ENCODE peak calls at places on chromosomes 4 and X, in seven cellular contexts. Q is K562, W is fibroblast of lung, A is heart left ventricle, P is PC-9, K is SJSA1, R is IMR-90. H is an unnamed sample. For H3K36me3 and H3K27me3, the result is how much of the 10 kb centered on the place peaks cover.

GRCh38 chrX:12076046-12076445 is 62.2 kb upstream of the FRMPD4 start:
- DNase-seq in Q (no peak), W (peak), A (no peak), P (no peak), K (no peak), R (peak), H (no peak)

GRCh38 chrX:110311437-110312230 is 6.3 kb downstream of the AMMECR1 start:
- DNase-seq in Q (no peak), W (no peak), A (no peak), P (no peak), K (no peak), R (no peak), H (peak)

GRCh38 chrX:15233416-15234015 is 36.4 kb downstream of the ASB9 start:
- DNase-seq in Q (no peak), W (no peak), A (no peak), P (no peak), K (no peak), R (no peak), H (no peak)

GRCh38 chrX:103613362-103613761 is 5.6 kb downstream of the TCEAL3 start:
- DNase-seq in Q (no peak), W (peak), A (no peak), P (no peak), K (no peak), R (peak), H (no peak)

GRCh38 chr4:139655116-139655515 is 10.5 kb upstream of the MGST2 start:
- DNase-seq in Q (no peak), W (peak), A (no peak), P (peak), K (no peak), R (peak), H (no peak)

GRCh38 chrX:133412246-133412645 is 3.0 kb downstream of the GPC4 start:
- DNase-seq in Q (no peak), W (peak), A (no peak), P (no peak), K (peak), R (peak), H (peak)

GRCh38 chrX:101803451-101803850 is 128.4 kb downstream of the ZMAT1 start:
- DNase-seq in Q (no peak), W (peak), A (no peak), P (no peak), K (no peak), R (peak), H (no peak)

GRCh38 chr4:108651068-108651794 is 832 bp downstream of the OSTC start:
- DNase-seq in Q (peak), W (peak), A (no peak), P (peak), K (no peak), R (peak), H (peak)

GRCh38 chr4:3413675-3414420 is 27.9 kb upstream of the HGFAC start:
- DNase-seq in Q (no peak), W (no peak), A (peak), P (no peak), K (no peak), R (no peak), H (no peak)

GRCh38 chr4:159349332-159349731 is 246.5 kb downstream of the RAPGEF2 start:
- DNase-seq in Q (no peak), W (no peak), A (no peak), P (no peak), K (no peak), R (no peak), H (no peak)

GRCh38 chr4:173494013-173494970 is 35.7 kb downstream of the HAND2 start:
- DNase-seq in Q (peak), W (peak), A (no peak), P (no peak), K (no peak), R (peak), H (peak)

GRCh38 chr4:114180481-114180880 is 201.0 kb upstream of the ARSJ start:
- DNase-seq in Q (no peak), W (peak), A (peak), P (no peak), K (peak), R (peak), H (peak)

GRCh38 chrX:69065451-69065850 is 99.8 kb downstream of the PJA1 start:
- DNase-seq in Q (no peak), W (no peak), A (no peak), P (no peak), K (no peak), R (peak), H (no peak)

GRCh38 chr4:74284074-74284473 is 24.2 kb upstream of the EPGN start:
- DNase-seq in Q (no peak), W (peak), A (no peak), P (peak), K (no peak), R (peak), H (no peak)

GRCh38 chr4:77047037-77047436 is 28.8 kb downstream of the CCNI start:
- DNase-seq in Q (peak), W (peak), A (no peak), P (no peak), K (no peak), R (peak), H (no peak)

GRCh38 chr4:56857601-56858301 is 36.2 kb upstream of the SPINK2 start:
- DNase-seq in Q (no peak), W (no peak), A (no peak), P (no peak), K (no peak), R (no peak), H (no peak)

GRCh38 chrX:9374537-9374936 is 90.3 kb upstream of the TBL1X start:
- DNase-seq in Q (no peak), W (peak), A (no peak), P (peak), K (no peak), R (no peak), H (no peak)

GRCh38 chr4:51923343-51923742 is 80.4 kb downstream of the DCUN1D4 start:
- DNase-seq in Q (no peak), W (no peak), A (no peak), P (no peak), K (no peak), R (no peak), H (no peak)

GRCh38 chr4:51930557-51930956 is 87.6 kb downstream of the DCUN1D4 start:
- DNase-seq in Q (no peak), W (no peak), A (no peak), P (no peak), K (no peak), R (no peak), H (no peak)

GRCh38 chr4:51925307-51925706 is 82.4 kb downstream of the DCUN1D4 start:
- DNase-seq in Q (no peak), W (no peak), A (no peak), P (no peak), K (no peak), R (no peak), H (no peak)
- H3K4me3 ChIP-seq in Q (no peak), W (no peak), A (no peak), P (no peak), K (no peak), R (no peak), H (no peak)

GRCh38 chr4:15068298-15068697 is 66.0 kb downstream of the CPEB2 start:
- DNase-seq in Q (no peak), W (no peak), A (no peak), P (no peak), K (no peak), R (no peak), H (no peak)
- H3K36me3 ChIP-seq in Q (under half), W (under half), A (under half), P (under half), K (under half), R (under half), H (under half)

GRCh38 chrX:72604112-72604511 is 31.5 kb upstream of the HDAC8 start:
- DNase-seq in Q (no peak), W (no peak), A (no peak), P (no peak), K (no peak), R (no peak), H (no peak)
- H3K27me3 ChIP-seq in Q (under half), W (under half), A (under half), P (under half), K (under half), R (under half), H (under half)

GRCh38 chr4:35229021-35229420 is 1015.3 kb downstream of the ARAP2 start:
- DNase-seq in Q (no peak), W (no peak), A (no peak), P (no peak), K (no peak), R (no peak), H (no peak)
- H3K4me3 ChIP-seq in Q (no peak), W (no peak), A (no peak), P (no peak), K (no peak), R (no peak), H (no peak)

GRCh38 chr4:82994834-82995233 is 15.8 kb downstream of the LIN54 start:
- DNase-seq in Q (no peak), W (no peak), A (no peak), P (no peak), K (no peak), R (no peak), H (no peak)

GRCh38 chr4:83002329-83002728 is 8.3 kb downstream of the LIN54 start:
- DNase-seq in Q (no peak), W (no peak), A (no peak), P (no peak), K (no peak), R (no peak), H (no peak)

GRCh38 chr4:82998898-82999297 is 11.7 kb downstream of the LIN54 start:
- DNase-seq in Q (no peak), W (no peak), A (no peak), P (no peak), K (no peak), R (no peak), H (no peak)
- H3K36me3 ChIP-seq in Q (under half), W (under half), A (under half), P (under half), K (under half), R (under half), H (under half)

GRCh38 chr4:6417516-6417915 is 54.9 kb downstream of the PPP2R2C start:
- DNase-seq in Q (no peak), W (no peak), A (no peak), P (no peak), K (no peak), R (no peak), H (no peak)

GRCh38 chr4:6416518-6417286 is 55.7 kb downstream of the PPP2R2C start:
- DNase-seq in Q (no peak), W (no peak), A (no peak), P (no peak), K (no peak), R (no peak), H (no peak)

GRCh38 chr4:6418193-6418755 is 54.1 kb downstream of the PPP2R2C start:
- DNase-seq in Q (no peak), W (no peak), A (no peak), P (no peak), K (no peak), R (no peak), H (no peak)

GRCh38 chr4:6415306-6415705 is 57.1 kb downstream of the PPP2R2C start:
- DNase-seq in Q (no peak), W (no peak), A (no peak), P (no peak), K (no peak), R (no peak), H (no peak)

GRCh38 chr4:6414578-6414977 is 57.8 kb downstream of the PPP2R2C start:
- DNase-seq in Q (no peak), W (no peak), A (no peak), P (no peak), K (no peak), R (no peak), H (no peak)
- H3K27me3 ChIP-seq in Q (under half), W (under half), A (under half), P (under half), K (under half), R (under half), H (under half)

GRCh38 chr4:8891255-8891645 is 19.6 kb upstream of the HMX1 start:
- DNase-seq in Q (no peak), W (no peak), A (no peak), P (no peak), K (no peak), R (peak), H (no peak)
- H3K4me3 ChIP-seq in Q (no peak), W (no peak), A (no peak), P (no peak), K (no peak), R (no peak), H (no peak)

GRCh38 chrX:47634871-47635575 is 5.3 kb upstream of the CFP start:
- DNase-seq in Q (no peak), W (no peak), A (no peak), P (no peak), K (no peak), R (no peak), H (no peak)

GRCh38 chrX:47633671-47634590 is 4.2 kb upstream of the CFP start:
- DNase-seq in Q (no peak), W (peak), A (no peak), P (no peak), K (no peak), R (peak), H (no peak)

GRCh38 chrX:47632664-47633063 is 2.9 kb upstream of the CFP start:
- DNase-seq in Q (no peak), W (no peak), A (no peak), P (no peak), K (no peak), R (no peak), H (no peak)

GRCh38 chrX:47638816-47639215 is 9.1 kb upstream of the CFP start:
- DNase-seq in Q (no peak), W (no peak), A (no peak), P (no peak), K (no peak), R (no peak), H (no peak)

DNA sequence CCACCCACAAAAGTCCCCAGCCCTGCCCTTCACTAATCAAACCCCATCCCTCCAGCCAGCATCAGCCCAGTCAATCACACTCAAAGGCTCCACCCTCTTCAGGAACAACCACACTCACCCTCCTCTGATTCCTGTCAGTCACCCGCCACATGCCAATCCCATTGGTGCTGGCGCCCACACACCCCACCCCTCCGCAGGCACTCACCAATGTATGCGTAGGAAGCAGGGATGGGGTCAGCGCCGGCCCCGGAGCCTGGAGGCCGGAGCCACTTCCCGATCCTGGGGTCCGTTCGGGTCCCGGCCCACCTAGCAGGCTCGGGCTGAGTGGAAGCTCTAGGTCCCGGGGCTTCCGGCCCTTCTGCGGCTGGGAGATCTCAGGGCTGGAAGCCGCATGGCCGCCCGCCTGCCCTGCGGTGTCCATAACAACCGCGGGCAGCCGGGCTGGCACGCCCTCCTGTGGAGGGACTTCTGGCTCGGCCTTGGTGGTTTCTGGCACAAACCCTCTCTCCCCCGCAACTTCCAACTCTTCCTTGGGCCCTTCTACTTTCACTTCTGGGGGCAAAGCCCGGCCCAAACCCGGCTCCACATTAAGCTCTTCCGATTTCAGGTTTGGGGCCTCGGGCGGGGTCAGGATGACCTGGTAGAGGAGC is 7.9 kb upstream of the CFP start:
- DNase-seq in Q (peak), W (no peak), A (no peak), P (no peak), K (no peak), R (no peak), H (no peak)
- H3K36me3 ChIP-seq in Q (half or more), W (under half), A (under half), P (under half), K (under half), R (under half), H (half or more)

DNA sequence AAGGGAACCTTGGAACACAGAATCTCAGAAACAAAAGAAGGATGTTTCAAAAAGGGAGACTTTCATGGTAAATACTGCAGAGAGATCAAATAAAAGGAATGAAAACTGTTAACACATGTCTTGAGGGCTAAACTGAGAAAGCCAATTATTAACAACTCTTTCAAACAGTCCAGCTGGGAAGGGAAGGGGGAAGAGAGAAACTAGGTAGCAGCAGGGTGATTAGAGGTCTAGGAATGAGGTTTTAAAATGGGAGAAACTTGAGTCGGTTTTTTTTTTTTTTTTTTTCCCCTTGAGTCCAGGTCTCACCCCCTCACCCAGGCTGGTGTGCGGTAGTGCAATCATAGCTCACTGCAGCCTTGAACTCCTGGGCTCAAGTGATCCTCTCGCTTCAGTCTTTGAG is 4.3 kb downstream of the BCLAF3 start:
- DNase-seq in Q (no peak), W (no peak), A (no peak), P (no peak), K (no peak), R (no peak), H (no peak)
- H3K27me3 ChIP-seq in Q (under half), W (under half), A (under half), P (under half), K (under half), R (under half), H (under half)